ENCODE peak calls at places on chromosomes 1 and 21, in seven cellular contexts. X, C, Y, E, M, J and A are unnamed samples.

GRCh38 chr1:1857096-1857703 is 33.7 kb downstream of the GNB1 start:
- DNase-seq in X (no peak), C (no peak), Y (no peak), E (no peak), M (no peak), J (no peak), A (no peak)

GRCh38 chr1:8754993-8755392 is 62.4 kb downstream of the RERE start:
- DNase-seq in X (peak; percentile 82), C (no peak), Y (peak; percentile 70), E (no peak), M (no peak), J (no peak), A (no peak)

GRCh38 chr1:165173409-165173808 is 183.1 kb downstream of the LMX1A start:
- DNase-seq in X (no peak), C (no peak), Y (no peak), E (no peak), M (no peak), J (no peak), A (no peak)

GRCh38 chr1:50893466-50893865 is 66.6 kb downstream of the FAF1 start:
- DNase-seq in X (no peak), C (no peak), Y (no peak), E (no peak), M (no peak), J (no peak), A (no peak)

GRCh38 chr1:161730050-161730564 is 8.8 kb downstream of the FCRLB start:
- DNase-seq in X (no peak), C (no peak), Y (no peak), E (no peak), M (no peak), J (no peak), A (no peak)

GRCh38 chr1:113452921-113453770 is 62.8 kb downstream of the MAGI3 start:
- DNase-seq in X (peak; percentile 32), C (peak; percentile 39), Y (peak; percentile 26), E (peak; percentile 20), M (no peak), J (no peak), A (peak; percentile 54)

GRCh38 chr1:199226163-199226562 is 587.3 kb downstream of the PTPRC start:
- DNase-seq in X (no peak), C (no peak), Y (no peak), E (no peak), M (peak; percentile 16), J (no peak), A (no peak)

GRCh38 chr1:14778882-14779594 is 180.6 kb downstream of the KAZN start:
- DNase-seq in X (peak; percentile 36), C (peak; percentile 21), Y (peak; percentile 55), E (peak; percentile 77), M (no peak), J (peak; percentile 93), A (peak; percentile 6)

GRCh38 chr21:8994640-8995511 is 1526.5 kb upstream of the TPTE start:
- DNase-seq in X (peak; percentile 83), C (no peak), Y (no peak), E (peak; percentile 29), M (no peak), J (no peak), A (peak; percentile 88)

GRCh38 chr1:161082996-161083742 is 6.2 kb downstream of the NECTIN4 start:
- DNase-seq in X (peak; percentile 76), C (peak; percentile 89), Y (peak; percentile 60), E (peak; percentile 77), M (no peak), J (no peak), A (peak; percentile 55)

GRCh38 chr1:15178571-15179484 is 25.3 kb downstream of the TMEM51 start:
- DNase-seq in X (no peak), C (peak; percentile 93), Y (no peak), E (no peak), M (no peak), J (no peak), A (no peak)

GRCh38 chr1:2000850-2001249 is 2.7 kb downstream of the CFAP74 start:
- DNase-seq in X (no peak), C (no peak), Y (no peak), E (no peak), M (no peak), J (no peak), A (no peak)

GRCh38 chr1:243621973-243622372 is 228.1 kb downstream of the AKT3 start:
- DNase-seq in X (no peak), C (no peak), Y (no peak), E (no peak), M (no peak), J (no peak), A (no peak)

GRCh38 chr1:43152866-43153265 is 19.2 kb downstream of the EBNA1BP2 start:
- DNase-seq in X (no peak), C (no peak), Y (no peak), E (no peak), M (no peak), J (no peak), A (no peak)

GRCh38 chr1:43156026-43156425 is 16.1 kb downstream of the EBNA1BP2 start:
- DNase-seq in X (no peak), C (no peak), Y (no peak), E (no peak), M (no peak), J (no peak), A (no peak)

GRCh38 chr1:43149889-43150288 is 22.2 kb downstream of the EBNA1BP2 start:
- DNase-seq in X (no peak), C (no peak), Y (no peak), E (no peak), M (no peak), J (no peak), A (no peak)

GRCh38 chr1:43147625-43148319 is 24.3 kb downstream of the EBNA1BP2 start:
- DNase-seq in X (peak; percentile 6), C (peak; percentile 26), Y (peak; percentile 91), E (peak; percentile 67), M (no peak), J (peak; percentile 100), A (peak; percentile 32)

DNA sequence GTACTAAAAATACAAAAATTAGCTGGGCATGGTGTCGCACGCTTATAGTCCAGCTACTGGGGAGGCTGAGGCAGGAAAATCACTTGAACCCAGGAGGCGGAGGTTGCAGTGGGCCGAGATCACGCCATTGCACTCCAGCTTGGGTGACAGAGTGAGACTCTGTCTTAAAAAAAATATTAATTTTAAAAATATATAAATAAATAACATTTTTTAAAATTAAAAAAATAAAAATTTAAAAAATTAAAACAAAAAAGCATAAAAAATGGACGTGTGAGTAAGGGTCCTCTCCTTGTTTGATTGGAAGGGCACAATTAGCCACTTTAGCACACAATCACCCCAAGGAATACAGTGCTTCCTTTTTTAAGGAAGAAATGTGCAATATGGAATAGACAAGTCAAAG is 18.6 kb downstream of the EBNA1BP2 start:
- DNase-seq in X (no peak), C (no peak), Y (no peak), E (no peak), M (no peak), J (no peak), A (no peak)
- TF ChIP-seq JUND in X (no peak), C (no peak), Y (no peak), E (no peak), M (no peak), J (no peak), A (no peak)

DNA sequence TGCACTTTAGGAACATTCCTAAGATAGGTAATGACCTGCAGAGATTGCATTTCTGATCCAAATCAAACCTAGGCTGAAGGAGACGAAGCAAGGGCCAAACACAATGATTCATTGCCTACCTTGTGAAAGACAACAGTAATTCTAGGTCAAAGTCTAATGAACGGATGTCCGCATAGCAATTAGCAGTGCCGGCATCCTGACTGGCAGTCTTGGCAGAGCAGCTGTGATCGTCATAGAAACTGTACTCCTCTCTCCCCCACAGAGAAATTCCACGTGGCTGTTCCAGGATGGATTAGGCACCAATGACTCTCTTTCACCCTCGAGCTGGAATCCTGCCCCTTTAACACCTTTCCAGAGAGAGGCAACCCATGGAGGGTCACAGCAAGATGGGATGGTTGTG is 28.9 kb upstream of the VAV3 start:
- DNase-seq in X (no peak), C (no peak), Y (no peak), E (no peak), M (no peak), J (no peak), A (no peak)
- TF ChIP-seq JUND in X (no peak), C (no peak), Y (no peak), E (no peak), M (no peak), J (no peak), A (no peak)

DNA sequence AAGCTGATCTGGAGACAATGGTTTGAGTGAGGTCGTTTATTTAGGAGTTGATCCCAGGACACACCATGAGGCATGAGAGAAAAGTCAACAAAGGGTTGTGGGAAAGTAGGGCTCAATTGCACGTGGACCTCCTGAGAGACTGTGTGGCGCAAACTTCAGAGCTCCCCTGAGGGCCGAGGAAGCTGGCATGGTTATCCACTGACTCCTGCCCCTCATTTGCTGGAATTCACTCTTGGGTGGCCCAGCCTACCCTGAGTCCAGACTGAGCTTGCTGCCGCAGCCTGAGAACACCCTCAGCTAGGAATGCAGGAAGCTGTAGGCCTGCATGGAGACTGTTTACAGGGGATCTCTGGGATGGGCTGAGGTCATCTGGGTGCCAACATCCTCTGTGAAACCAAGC is 301.0 kb downstream of the RWDD3 start:
- DNase-seq in X (no peak), C (no peak), Y (no peak), E (no peak), M (no peak), J (no peak), A (peak; percentile 1)
- TF ChIP-seq JUND in X (no peak), C (no peak), Y (no peak), E (no peak), M (no peak), J (no peak), A (no peak)

GRCh38 chr1:227937531-227938145 is 10.1 kb downstream of the WNT9A start:
- DNase-seq in X (no peak), C (no peak), Y (no peak), E (no peak), M (no peak), J (no peak), A (no peak)

GRCh38 chr1:227937031-227937430 is 10.7 kb downstream of the WNT9A start:
- DNase-seq in X (no peak), C (no peak), Y (no peak), E (no peak), M (no peak), J (no peak), A (peak; percentile 87)

GRCh38 chr1:227935826-227936225 is 11.9 kb downstream of the WNT9A start:
- DNase-seq in X (no peak), C (no peak), Y (no peak), E (no peak), M (no peak), J (no peak), A (no peak)

GRCh38 chr1:227938276-227938675 is 9.5 kb downstream of the WNT9A start:
- DNase-seq in X (no peak), C (no peak), Y (no peak), E (no peak), M (no peak), J (no peak), A (no peak)

DNA sequence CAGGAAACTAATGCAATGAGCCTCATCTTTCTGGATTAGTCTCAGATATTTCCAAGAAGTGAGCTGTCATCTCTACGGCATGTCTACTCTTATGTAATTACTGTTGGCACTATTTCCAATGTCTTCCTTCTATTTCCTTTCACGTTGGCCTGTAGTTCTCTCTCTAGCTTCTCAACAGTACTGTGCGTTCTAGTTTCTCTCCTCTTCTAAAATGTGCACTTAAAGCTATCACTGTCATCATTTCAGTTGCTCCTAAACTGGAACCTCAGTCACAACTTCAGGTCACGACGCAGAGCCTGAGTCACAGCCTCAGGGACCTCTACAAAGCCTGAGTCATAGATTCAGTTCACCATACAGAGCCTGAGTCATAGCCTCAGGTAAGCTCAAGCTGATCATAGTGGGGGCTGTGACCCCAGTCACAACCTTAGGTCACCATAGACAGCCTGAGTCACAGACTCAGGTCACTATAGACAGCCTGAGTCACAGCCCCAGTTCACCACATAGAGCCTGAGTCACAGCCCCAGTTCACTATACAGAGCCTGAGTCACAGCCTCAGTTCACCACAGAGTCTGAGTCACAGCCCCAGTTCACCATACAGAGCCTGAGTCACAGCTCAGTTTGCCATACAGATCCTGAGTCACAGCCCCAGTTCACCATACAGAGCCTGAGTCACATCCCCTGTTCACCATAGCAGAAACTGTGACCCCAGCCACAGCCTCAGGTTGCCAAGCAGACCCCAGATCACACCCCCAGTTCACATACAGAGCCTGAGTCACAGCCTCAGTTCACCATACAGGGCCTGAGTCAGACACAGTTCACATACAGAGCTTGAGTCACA is 13.0 kb downstream of the WNT9A start:
- DNase-seq in X (peak; percentile 27), C (peak; percentile 99), Y (no peak), E (peak; percentile 50), M (no peak), J (no peak), A (no peak)
- TF ChIP-seq JUND in X (no peak), C (peak; percentile 100), Y (no peak), E (peak; percentile 62), M (no peak), J (no peak), A (no peak)